ENCODE peak calls at places on chromosomes 3 and 15, in nine cellular contexts. I is Peyer's patch, P is spleen, G is cardiac fibroblast, W is H7, M is fibroblast of lung, F is stomach, H is pancreas, K is prostate gland. U is an unnamed sample.

GRCh38 chr3:59581000-59581399 is 531.2 kb upstream of the CFAP20DC start:
- DNase-seq in G (no peak), P (no peak), H (no peak), F (no peak), M (no peak), K (no peak), W (no peak), I (no peak), U (no peak)

GRCh38 chr3:31636063-31636462 is 103.3 kb downstream of the STT3B start:
- DNase-seq in I (no peak), P (no peak), F (no peak), W (no peak), K (no peak), M (no peak), H (no peak), G (no peak), U (no peak)

GRCh38 chr3:52181543-52181942 is 16.4 kb upstream of the ALAS1 start:
- DNase-seq in P (peak; percentile 43), K (no peak), G (peak; percentile 75), I (no peak), H (no peak), M (peak; percentile 69), W (peak; percentile 28), F (no peak), U (peak; percentile 38)

GRCh38 chr3:154469585-154469984 is 39.6 kb upstream of the GPR149 start:
- DNase-seq in P (no peak), G (no peak), F (no peak), I (no peak), K (no peak), H (no peak), M (no peak), W (no peak), U (no peak)

GRCh38 chr15:25246641-25247417 is 192.0 kb downstream of the UBE3A start:
- DNase-seq in H (no peak), K (no peak), M (no peak), P (peak; percentile 59), G (no peak), I (peak; percentile 30), W (peak; percentile 36), F (peak; percentile 19), U (no peak)

GRCh38 chr15:35206060-35206675 is 121.1 kb upstream of the NANOGP8 start:
- DNase-seq in K (no peak), H (no peak), F (no peak), I (no peak), W (peak; percentile 23), P (no peak), G (peak; percentile 57), M (peak; percentile 3), U (no peak)

GRCh38 chr15:66802087-66803001 is 100.3 kb downstream of the SMAD6 start:
- DNase-seq in P (no peak), G (peak; percentile 55), H (peak; percentile 26), K (no peak), F (no peak), W (peak; percentile 33), I (no peak), M (peak; percentile 76), U (peak; percentile 43)

GRCh38 chr3:175411405-175411804 is 552.3 kb downstream of the NAALADL2 start:
- DNase-seq in G (no peak), F (no peak), I (no peak), W (no peak), M (no peak), H (no peak), P (no peak), K (no peak), U (no peak)

GRCh38 chr15:47301481-47301880 is 415.8 kb upstream of the SEMA6D start:
- DNase-seq in H (peak; percentile 22), K (no peak), W (no peak), F (no peak), P (no peak), I (no peak), G (no peak), M (no peak), U (no peak)

GRCh38 chr15:100668321-100668690 is 65.9 kb downstream of the ASB7 start:
- DNase-seq in P (no peak), W (no peak), K (no peak), I (no peak), H (no peak), G (no peak), F (no peak), M (no peak), U (no peak)

GRCh38 chr3:132006605-132007204 is 28.1 kb downstream of the CPNE4 start:
- DNase-seq in I (no peak), G (peak; percentile 62), K (no peak), F (peak; percentile 39), H (peak; percentile 30), W (no peak), M (peak; percentile 14), P (no peak), U (no peak)

GRCh38 chr3:172692751-172693310 is 18.0 kb downstream of the NCEH1 start:
- DNase-seq in P (no peak), K (no peak), I (no peak), F (no peak), M (no peak), H (no peak), G (no peak), W (no peak), U (no peak)

GRCh38 chr3:98986073-98986472 is 84.6 kb upstream of the DCBLD2 start:
- DNase-seq in W (peak; percentile 24), P (no peak), K (no peak), H (no peak), F (no peak), M (peak; percentile 92), G (peak; percentile 93), I (no peak), U (peak; percentile 72)

GRCh38 chr3:43426388-43426787 is 140.0 kb downstream of the SNRK start:
- DNase-seq in K (no peak), G (no peak), F (no peak), H (no peak), P (no peak), I (no peak), M (no peak), W (no peak), U (no peak)

GRCh38 chr3:80086426-80086825 is 318.6 kb upstream of the ROBO1 start:
- DNase-seq in G (no peak), F (no peak), M (no peak), P (no peak), H (no peak), W (no peak), I (no peak), K (no peak), U (no peak)

GRCh38 chr3:178436773-178437172 is 99.5 kb upstream of the KCNMB2 start:
- DNase-seq in F (no peak), H (no peak), K (no peak), G (peak; percentile 76), M (peak; percentile 69), P (no peak), W (peak; percentile 39), I (no peak), U (no peak)

GRCh38 chr3:135117977-135118376 is 322.9 kb downstream of the EPHB1 start:
- DNase-seq in H (no peak), G (no peak), M (no peak), I (no peak), K (no peak), P (no peak), F (no peak), W (no peak), U (no peak)

GRCh38 chr15:97114900-97115763 is 784.6 kb downstream of the NR2F2 start:
- DNase-seq in W (no peak), F (no peak), K (no peak), H (no peak), I (no peak), G (no peak), M (no peak), P (no peak), U (no peak)

DNA sequence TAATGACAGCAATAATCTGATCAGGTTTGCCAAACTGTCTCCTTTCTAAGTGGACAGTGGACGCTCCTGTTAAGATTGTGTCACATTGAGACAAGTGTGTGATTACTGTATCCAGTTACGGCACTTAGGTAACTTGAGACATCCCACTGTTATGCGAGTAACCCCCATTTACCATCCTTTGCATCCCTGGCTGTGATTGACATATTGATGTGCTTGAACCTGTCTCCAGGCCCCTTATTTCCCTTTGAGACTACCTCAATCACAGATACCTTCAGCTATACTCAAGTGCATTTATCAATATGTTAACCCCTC is 785.2 kb downstream of the NR2F2 start:
- DNase-seq in F (no peak), P (no peak), K (no peak), W (no peak), G (no peak), H (no peak), M (no peak), I (no peak), U (no peak)
- H3K4me3 ChIP-seq in F (no peak overlapping the region), P (no peak overlapping the region), K (no peak overlapping the region), W (no peak overlapping the region), G (no peak overlapping the region), H (no peak overlapping the region), M (no peak overlapping the region), I (no peak overlapping the region), U (no peak overlapping the region)

GRCh38 chr3:129602309-129602708 is 4.2 kb downstream of the PLXND1 start:
- DNase-seq in K (no peak), F (no peak), P (no peak), H (no peak), G (no peak), I (no peak), M (no peak), W (peak; percentile 83), U (no peak)
- H3K4me3 ChIP-seq in K (no peak overlapping the region), F (peak overlapping the region; percentile 60), P (no peak overlapping the region), H (no peak overlapping the region), G (peak overlapping the region; percentile 99), I (no peak overlapping the region), M (no peak overlapping the region), W (no peak overlapping the region), U (no peak overlapping the region)

GRCh38 chr3:45793482-45794176 is 2.7 kb downstream of the SLC6A20 start:
- DNase-seq in G (no peak), W (no peak), F (no peak), P (no peak), H (peak; percentile 56), K (no peak), I (no peak), M (no peak), U (no peak)

GRCh38 chr3:45794177-45794560 is 2.2 kb downstream of the SLC6A20 start:
- DNase-seq in F (no peak), H (no peak), K (no peak), I (no peak), W (no peak), G (no peak), M (no peak), P (no peak), U (no peak)

GRCh38 chr3:45796902-45797637 is 734 bp upstream of the SLC6A20 start:
- DNase-seq in F (no peak), G (no peak), P (no peak), W (no peak), K (no peak), H (no peak), I (no peak), M (no peak), U (no peak)

GRCh38 chr3:45795882-45796765 is at the start of gene SLC6A20:
- DNase-seq in F (peak; percentile 44), K (no peak), H (peak; percentile 43), I (peak; percentile 86), P (no peak), W (peak; percentile 84), G (no peak), M (no peak), U (no peak)

GRCh38 chr3:45795509-45795881 is 841 bp downstream of the SLC6A20 start:
- DNase-seq in G (peak; percentile 21), I (peak; percentile 49), W (no peak), K (no peak), M (no peak), P (no peak), H (no peak), F (no peak), U (no peak)
- H3K4me3 ChIP-seq in G (no peak overlapping the region), I (peak overlapping the region; percentile 46), W (no peak overlapping the region), K (peak overlapping the region; percentile 28), M (peak overlapping the region; percentile 1), P (no peak overlapping the region), H (peak overlapping the region; percentile 51), F (peak overlapping the region; percentile 53), U (no peak overlapping the region)

GRCh38 chr15:42270551-42270950 is 2.5 kb upstream of the GANC start:
- DNase-seq in I (no peak), H (no peak), G (no peak), F (no peak), M (no peak), K (no peak), W (no peak), P (no peak), U (no peak)
- H3K4me3 ChIP-seq in I (no peak overlapping the region), H (no peak overlapping the region), G (no peak overlapping the region), F (peak overlapping the region; percentile 56), M (no peak overlapping the region), K (peak overlapping the region; percentile 79), W (no peak overlapping the region), P (no peak overlapping the region), U (no peak overlapping the region)